ENCODE peak calls at places on chromosome 2, in ten cellular contexts. Z is left ventricle myocardium inferior; Q is A549; S is left lung; N is Peyer's patch; F is stomach; P is CD8-positive, alpha-beta T cell; U is kidney; V is MM.1S; Y is tibial nerve. E is an unnamed sample.

GRCh38 chr2:219368690-219369108 is 19.0 kb downstream of the DNPEP start:
- DNase-seq in Z (no peak), F (no peak), U (no peak), S (no peak), Q (peak; percentile 38), N (no peak), P (no peak), Y (no peak), V (no peak), E (no peak)

GRCh38 chr2:127218843-127219715 is 1.0 kb downstream of the CYP27C1 start:
- DNase-seq in Z (no peak), U (peak; percentile 74), P (no peak), F (no peak), S (no peak), N (no peak), Y (no peak), Q (peak; percentile 40), V (no peak), E (peak; percentile 79)

GRCh38 chr2:46142546-46143329 is 154.5 kb upstream of the EPAS1 start:
- DNase-seq in U (no peak), Q (peak; percentile 31), S (no peak), V (no peak), P (no peak), N (no peak), Y (no peak), F (peak; percentile 36), Z (no peak), E (no peak)

GRCh38 chr2:133054297-133054696 is 384.3 kb upstream of the LYPD1 start:
- DNase-seq in N (no peak), Q (no peak), V (no peak), F (no peak), Y (no peak), P (no peak), Z (no peak), U (no peak), S (no peak), E (peak; percentile 80)

GRCh38 chr2:14944562-14945346 is 312.2 kb downstream of the LRATD1 start:
- DNase-seq in S (no peak), U (no peak), P (no peak), Q (peak; percentile 50), N (no peak), V (peak; percentile 72), Z (no peak), F (no peak), Y (no peak), E (peak; percentile 80)

GRCh38 chr2:112839407-112840067 is 3.0 kb upstream of the IL1B start:
- DNase-seq in U (no peak), V (no peak), N (no peak), S (no peak), P (no peak), Y (no peak), Z (no peak), Q (no peak), F (no peak), E (peak; percentile 19)

GRCh38 chr2:182668671-182669070 is 47.4 kb upstream of the DNAJC10 start:
- DNase-seq in Y (no peak), N (no peak), P (no peak), Z (no peak), U (no peak), F (no peak), S (no peak), V (peak; percentile 92), Q (no peak), E (peak; percentile 55)

GRCh38 chr2:6772366-6772710 is 93.4 kb downstream of the CMPK2 start:
- DNase-seq in S (no peak), V (no peak), P (no peak), Y (no peak), Z (no peak), Q (no peak), F (no peak), N (no peak), U (no peak), E (peak; percentile 63)

GRCh38 chr2:169354244-169354643 is 8.1 kb downstream of the LRP2 start:
- DNase-seq in Q (no peak), P (no peak), U (no peak), S (no peak), F (no peak), Y (no peak), V (no peak), Z (no peak), N (no peak), E (no peak)

GRCh38 chr2:208306291-208306690 is 40.2 kb downstream of the PIKFYVE start:
- DNase-seq in S (no peak), U (no peak), Z (no peak), P (no peak), N (no peak), F (no peak), Y (no peak), V (no peak), Q (no peak), E (no peak)

GRCh38 chr2:74481961-74482800 is 617 bp downstream of the CCDC142 start:
- DNase-seq in Q (no peak), F (no peak), S (peak; percentile 90), N (no peak), P (no peak), Z (no peak), Y (no peak), V (peak; percentile 57), U (peak; percentile 84), E (peak; percentile 61)

GRCh38 chr2:102514061-102514785 is 41.2 kb downstream of the SLC9A4 start:
- DNase-seq in U (no peak), Q (peak; percentile 69), Z (no peak), Y (no peak), F (peak; percentile 46), V (no peak), N (no peak), P (no peak), S (no peak), E (no peak)

GRCh38 chr2:146669735-146670134 is 1175.1 kb upstream of the ACVR2A start:
- DNase-seq in Y (no peak), P (no peak), Z (no peak), S (no peak), N (no peak), F (no peak), V (no peak), Q (no peak), U (no peak), E (no peak)

GRCh38 chr2:2039826-2040225 is 291.2 kb downstream of the MYT1L start:
- DNase-seq in N (no peak), S (no peak), V (no peak), Z (no peak), Q (no peak), P (no peak), F (no peak), U (no peak), Y (no peak), E (no peak)

GRCh38 chr2:43774617-43775016 is 778 bp downstream of the DYNC2LI1 start:
- DNase-seq in V (no peak), S (no peak), Y (no peak), Q (no peak), U (no peak), P (no peak), Z (no peak), F (no peak), N (no peak), E (no peak)

GRCh38 chr2:73033142-73033765 is 38.3 kb downstream of the SFXN5 start:
- DNase-seq in Y (no peak), U (no peak), P (no peak), S (no peak), V (no peak), N (no peak), F (no peak), Z (no peak), Q (no peak), E (no peak)

GRCh38 chr2:152115952-152116351 is 17.1 kb upstream of the CACNB4 start:
- DNase-seq in Z (no peak), Y (no peak), Q (peak; percentile 43), N (no peak), P (no peak), S (no peak), U (no peak), F (no peak), V (no peak), E (peak; percentile 49)
- TF ChIP-seq CTCF in Z (peak; percentile 21), Y (no peak), Q (peak; percentile 6), N (no peak), P (no peak), S (no peak), U (no peak), F (no peak), V (no peak), E (peak; percentile 61)

DNA sequence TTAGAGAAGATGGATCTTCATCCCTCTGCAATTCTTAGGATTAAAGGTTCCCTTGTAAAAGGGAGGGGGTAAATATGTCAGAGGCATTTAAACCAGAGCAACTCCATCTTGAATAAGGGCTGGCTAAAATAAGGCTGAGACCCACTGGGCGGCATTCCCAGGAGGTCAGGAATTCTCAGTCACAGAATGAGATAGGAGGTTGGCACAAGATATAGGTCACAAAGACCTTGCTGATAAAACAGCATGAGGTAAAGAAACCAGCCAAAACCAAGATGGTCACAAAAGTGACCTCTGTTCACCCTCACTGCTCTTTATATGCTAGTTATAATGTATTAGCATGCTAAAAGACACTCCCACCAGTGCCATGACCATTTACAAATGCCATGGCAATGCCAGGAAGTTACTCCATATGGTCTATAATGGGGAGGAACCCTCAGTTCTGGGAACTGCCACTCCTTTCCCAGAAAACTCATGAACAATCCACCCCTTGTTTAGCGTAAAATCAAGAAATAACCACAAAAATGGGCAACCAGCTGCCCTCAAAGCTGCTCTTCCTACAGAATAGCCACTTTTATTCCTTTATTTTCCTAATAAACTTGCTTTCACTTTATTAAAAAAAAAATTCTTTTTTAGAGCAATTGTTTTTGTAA is 205.4 kb upstream of the RGPD4 start:
- DNase-seq in U (no peak), S (no peak), N (no peak), Q (no peak), P (no peak), V (no peak), Y (no peak), F (no peak), Z (peak; percentile 53), E (no peak)
- H3K9me3 ChIP-seq in U (peaks cover 2% of the 10 kb centered on the region), S (peaks cover 36% of the 10 kb centered on the region), N (no peaks in the 10 kb centered on the region), Q (peaks cover 8% of the 10 kb centered on the region), P (no peaks in the 10 kb centered on the region), V (no peaks in the 10 kb centered on the region), Y (no peaks in the 10 kb centered on the region), F (no peaks in the 10 kb centered on the region), Z (peaks cover 26% of the 10 kb centered on the region), E (peaks cover 72% of the 10 kb centered on the region)

DNA sequence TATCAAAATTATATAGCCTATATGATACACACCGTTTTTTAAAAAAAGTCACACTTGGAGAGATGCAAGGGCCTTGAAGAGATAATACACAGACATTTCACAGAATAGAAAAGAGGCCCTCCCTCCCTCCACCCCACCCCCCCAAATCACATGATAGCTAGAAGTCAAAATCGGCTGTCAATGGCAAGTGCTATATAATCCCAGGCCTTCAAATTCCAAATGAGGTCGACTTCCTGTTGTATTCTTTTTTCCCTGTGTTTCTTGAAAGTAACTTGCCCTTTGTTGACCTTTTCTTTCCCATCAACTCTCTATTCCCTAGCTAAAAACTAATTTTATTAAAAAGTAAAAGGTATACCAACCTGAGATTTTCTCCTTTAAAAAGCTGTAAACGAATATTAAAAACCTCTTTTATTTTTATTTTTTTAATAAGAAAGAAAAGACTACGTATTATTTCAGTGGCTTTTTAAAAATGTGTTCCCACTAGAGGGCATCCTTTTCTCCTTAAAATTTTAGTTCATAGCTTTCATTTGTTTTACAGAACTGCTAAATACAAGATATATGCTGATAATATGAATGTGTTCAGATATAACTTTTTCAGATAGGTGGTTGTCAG is 46.6 kb downstream of the KCMF1 start:
- DNase-seq in N (no peak), V (no peak), U (no peak), S (no peak), P (no peak), F (no peak), Z (no peak), Y (no peak), Q (no peak), E (no peak)
- TF ChIP-seq CTCF in N (peak; percentile 25), V (peak; percentile 13), U (peak; percentile 19), S (no peak), P (peak; percentile 56), F (no peak), Z (peak; percentile 52), Y (peak; percentile 13), Q (peak; percentile 65), E (peak; percentile 75)

GRCh38 chr2:240527153-240527750 is 30.5 kb downstream of the ANKMY1 start:
- DNase-seq in N (no peak), Q (no peak), V (no peak), U (no peak), S (no peak), Y (no peak), P (no peak), F (no peak), Z (no peak), E (no peak)
- H3K9me3 ChIP-seq in N (no peaks in the 10 kb centered on the region), Q (peaks cover 61% of the 10 kb centered on the region), V (no peaks in the 10 kb centered on the region), U (peaks cover 12% of the 10 kb centered on the region), S (peaks cover 56% of the 10 kb centered on the region), Y (no peaks in the 10 kb centered on the region), P (peaks cover 12% of the 10 kb centered on the region), F (no peaks in the 10 kb centered on the region), Z (peaks cover 16% of the 10 kb centered on the region), E (peaks cover 56% of the 10 kb centered on the region)

E was measured in endodermal cell.